ENCODE peak calls at places on chromosomes 4 and X, in four cellular contexts. One of them, this sample, is unnamed.

GRCh38 chrX:74788545-74789086 is 136.6 kb downstream of the NEXMIF start:
- DNase-seq in tibial nerve: no peak
- DNase-seq in IMR-90: no peak
- DNase-seq in upper lobe of left lung: no peak
- DNase-seq in this sample: no peak

GRCh38 chr4:142473218-142473959 is 372.7 kb downstream of the INPP4B start:
- DNase-seq in tibial nerve: no peak
- DNase-seq in IMR-90: no peak
- DNase-seq in upper lobe of left lung: no peak
- DNase-seq in this sample: peak; percentile 67

GRCh38 chr4:34158883-34159282 is 2085.4 kb downstream of the ARAP2 start:
- DNase-seq in tibial nerve: no peak
- DNase-seq in IMR-90: peak; percentile 27
- DNase-seq in upper lobe of left lung: no peak
- DNase-seq in this sample: no peak

GRCh38 chr4:40247350-40247749 is 50.5 kb downstream of the RHOH start:
- DNase-seq in tibial nerve: no peak
- DNase-seq in IMR-90: no peak
- DNase-seq in upper lobe of left lung: no peak
- DNase-seq in this sample: no peak

GRCh38 chr4:125464146-125464545 is 149.4 kb downstream of the FAT4 start:
- DNase-seq in tibial nerve: no peak
- DNase-seq in IMR-90: no peak
- DNase-seq in upper lobe of left lung: no peak
- DNase-seq in this sample: no peak

GRCh38 chr4:153651041-153651960 is 32.8 kb upstream of the TLR2 start:
- DNase-seq in tibial nerve: peak; percentile 49
- DNase-seq in IMR-90: no peak
- DNase-seq in upper lobe of left lung: no peak
- DNase-seq in this sample: no peak

GRCh38 chr4:78517050-78517652 is 34.4 kb upstream of the ANXA3 start:
- DNase-seq in tibial nerve: no peak
- DNase-seq in IMR-90: peak; percentile 43
- DNase-seq in upper lobe of left lung: no peak
- DNase-seq in this sample: no peak

GRCh38 chr4:1414831-1415680 is 8.8 kb upstream of the NKX1-1 start:
- DNase-seq in tibial nerve: no peak
- DNase-seq in IMR-90: no peak
- DNase-seq in upper lobe of left lung: peak; percentile 66
- DNase-seq in this sample: no peak

GRCh38 chrX:149540133-149540620 is 635 bp upstream of the EOLA1 start:
- DNase-seq in tibial nerve: peak; percentile 89
- DNase-seq in IMR-90: peak; percentile 84
- DNase-seq in upper lobe of left lung: peak; percentile 94
- DNase-seq in this sample: peak; percentile 93

GRCh38 chr4:338759-339097 is 1.1 kb downstream of the ZNF141 start:
- DNase-seq in tibial nerve: no peak
- DNase-seq in IMR-90: no peak
- DNase-seq in upper lobe of left lung: peak; percentile 36
- DNase-seq in this sample: no peak

GRCh38 chrX:133586443-133586842 is 171.2 kb upstream of the GPC4 start:
- DNase-seq in tibial nerve: no peak
- DNase-seq in IMR-90: no peak
- DNase-seq in upper lobe of left lung: no peak
- DNase-seq in this sample: no peak

DNA sequence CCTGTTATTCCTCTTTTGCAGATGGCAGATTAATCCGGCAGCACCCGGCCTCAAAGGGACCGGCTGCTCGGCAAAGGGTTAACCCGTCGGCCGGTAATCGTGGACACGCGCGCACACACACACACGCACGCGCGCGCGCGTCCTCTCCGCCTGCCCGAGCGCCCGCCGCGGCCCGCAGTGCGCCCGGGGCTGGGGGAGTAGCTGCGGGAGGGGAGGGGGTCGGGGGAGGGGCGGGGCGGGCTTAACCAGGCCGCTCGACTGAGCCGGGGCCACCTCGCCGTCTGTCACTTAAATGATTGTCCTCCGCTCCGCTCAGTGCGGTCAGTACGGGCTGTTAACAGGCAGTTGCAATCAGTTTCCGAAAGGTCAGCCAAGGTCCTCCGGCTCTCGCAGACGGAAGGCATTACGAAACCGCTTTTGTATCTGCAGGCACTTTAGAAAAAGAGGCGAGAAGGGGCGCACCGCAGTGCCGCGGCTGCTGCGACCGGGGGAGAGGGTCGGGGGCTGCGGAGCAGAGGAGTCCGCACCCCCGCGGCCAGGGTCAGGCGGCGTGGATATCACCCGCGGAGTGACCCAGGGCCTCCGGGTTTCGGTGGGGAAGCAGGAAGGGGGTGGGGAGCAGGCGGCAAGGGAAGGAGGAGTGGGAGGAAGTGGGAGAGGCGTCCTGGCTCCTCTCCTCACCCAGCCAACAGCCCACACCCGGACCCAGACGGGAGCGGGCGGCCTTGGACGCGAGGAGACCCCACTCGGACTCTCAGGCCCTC is 57.3 kb upstream of the BCOR start:
- DNase-seq in tibial nerve: peak; percentile 80
- DNase-seq in IMR-90: peak; percentile 50
- DNase-seq in upper lobe of left lung: peak; percentile 85
- DNase-seq in this sample: peak; percentile 73
- H3K4me3 ChIP-seq in tibial nerve: peak overlapping the region; percentile 55
- H3K4me3 ChIP-seq in IMR-90: peak overlapping the region; percentile 40
- H3K4me3 ChIP-seq in upper lobe of left lung: peak overlapping the region; percentile 30
- H3K4me3 ChIP-seq in this sample: no peak overlapping the region

GRCh38 chrX:2325076-2325784 is 175.5 kb downstream of the DHRSX start:
- DNase-seq in tibial nerve: no peak
- DNase-seq in IMR-90: peak; percentile 84
- DNase-seq in upper lobe of left lung: no peak
- DNase-seq in this sample: peak; percentile 38
- TF ChIP-seq POLR2A in tibial nerve: no peak
- TF ChIP-seq POLR2A in IMR-90: no peak
- TF ChIP-seq POLR2A in upper lobe of left lung: no peak
- TF ChIP-seq POLR2A in this sample: no peak

GRCh38 chr4:169618986-169619385 is 1.4 kb upstream of the CLCN3 start:
- DNase-seq in tibial nerve: no peak
- DNase-seq in IMR-90: no peak
- DNase-seq in upper lobe of left lung: no peak
- DNase-seq in this sample: no peak
- H3K4me3 ChIP-seq in tibial nerve: peak overlapping the region; percentile 84
- H3K4me3 ChIP-seq in IMR-90: no peak overlapping the region
- H3K4me3 ChIP-seq in upper lobe of left lung: no peak overlapping the region
- H3K4me3 ChIP-seq in this sample: peak overlapping the region; percentile 59

DNA sequence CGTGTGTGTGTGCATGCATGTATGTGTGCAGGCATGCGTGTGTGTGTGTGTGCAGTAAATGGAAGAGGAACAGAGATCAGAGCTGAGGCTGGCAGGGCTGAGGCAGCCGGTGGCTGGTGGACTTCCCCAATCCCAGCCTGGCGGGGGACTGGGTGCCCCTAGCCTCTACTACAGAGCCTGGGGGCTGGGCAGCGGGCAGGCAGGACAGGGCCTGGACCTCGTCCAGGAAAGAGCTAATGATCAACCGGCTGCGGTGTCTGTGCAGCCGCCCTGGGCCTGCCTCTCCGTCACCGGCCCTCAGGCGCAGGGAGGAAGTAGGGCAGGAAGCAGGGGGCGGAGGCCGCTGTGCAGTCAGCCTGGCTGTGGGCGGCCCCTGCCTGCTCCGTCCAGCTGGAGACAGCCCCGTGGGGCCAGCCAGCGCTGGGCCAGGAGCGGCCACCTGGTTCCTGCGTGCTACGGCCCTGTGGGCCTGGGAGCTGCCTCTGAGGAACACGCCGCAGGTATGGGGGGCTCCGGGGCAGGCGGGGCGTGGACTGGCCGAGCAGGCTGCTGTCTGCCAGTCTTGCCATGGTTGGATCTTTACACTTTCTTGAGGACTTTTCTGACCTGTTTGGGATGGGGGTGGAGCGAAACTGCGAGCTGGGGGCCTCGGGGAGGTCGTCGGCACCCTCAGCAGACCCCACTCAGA is at the start of gene SH3TC1:
- DNase-seq in tibial nerve: peak; percentile 71
- DNase-seq in IMR-90: peak; percentile 86
- DNase-seq in upper lobe of left lung: peak; percentile 94
- DNase-seq in this sample: peak; percentile 94
- TF ChIP-seq POLR2A in tibial nerve: peak; percentile 37
- TF ChIP-seq POLR2A in IMR-90: no peak
- TF ChIP-seq POLR2A in upper lobe of left lung: peak; percentile 78
- TF ChIP-seq POLR2A in this sample: peak; percentile 70

GRCh38 chrX:48736303-48736702 is 25.2 kb upstream of the GLOD5 start:
- DNase-seq in tibial nerve: no peak
- DNase-seq in IMR-90: no peak
- DNase-seq in upper lobe of left lung: no peak
- DNase-seq in this sample: no peak
- H3K4me3 ChIP-seq in tibial nerve: peak overlapping the region; percentile 65
- H3K4me3 ChIP-seq in IMR-90: no peak overlapping the region
- H3K4me3 ChIP-seq in upper lobe of left lung: no peak overlapping the region
- H3K4me3 ChIP-seq in this sample: no peak overlapping the region

GRCh38 chr4:52036875-52037274 is 1.2 kb downstream of the SGCB start:
- DNase-seq in tibial nerve: no peak
- DNase-seq in IMR-90: no peak
- DNase-seq in upper lobe of left lung: no peak
- DNase-seq in this sample: no peak

GRCh38 chr4:52037730-52038108 is 380 bp downstream of the SGCB start:
- DNase-seq in tibial nerve: no peak
- DNase-seq in IMR-90: peak; percentile 33
- DNase-seq in upper lobe of left lung: no peak
- DNase-seq in this sample: peak; percentile 17

GRCh38 chr4:52035190-52035589 is 2.9 kb downstream of the SGCB start:
- DNase-seq in tibial nerve: no peak
- DNase-seq in IMR-90: no peak
- DNase-seq in upper lobe of left lung: no peak
- DNase-seq in this sample: no peak

GRCh38 chr4:52038109-52038912 is at the start of gene SGCB:
- DNase-seq in tibial nerve: peak; percentile 35
- DNase-seq in IMR-90: peak; percentile 31
- DNase-seq in upper lobe of left lung: peak; percentile 95
- DNase-seq in this sample: peak; percentile 57
- TF ChIP-seq POLR2A in tibial nerve: no peak
- TF ChIP-seq POLR2A in IMR-90: no peak
- TF ChIP-seq POLR2A in upper lobe of left lung: no peak
- TF ChIP-seq POLR2A in this sample: peak; percentile 39

GRCh38 chr4:173891072-173891471 is 361.0 kb upstream of the HAND2 start:
- DNase-seq in tibial nerve: no peak
- DNase-seq in IMR-90: no peak
- DNase-seq in upper lobe of left lung: no peak
- DNase-seq in this sample: no peak
- H3K4me3 ChIP-seq in tibial nerve: no peak overlapping the region
- H3K4me3 ChIP-seq in IMR-90: no peak overlapping the region
- H3K4me3 ChIP-seq in upper lobe of left lung: no peak overlapping the region
- H3K4me3 ChIP-seq in this sample: no peak overlapping the region

GRCh38 chr4:56050584-56050983 is 101.8 kb downstream of the CEP135 start:
- DNase-seq in tibial nerve: no peak
- DNase-seq in IMR-90: no peak
- DNase-seq in upper lobe of left lung: no peak
- DNase-seq in this sample: no peak

GRCh38 chr4:56051049-56051709 is 102.4 kb downstream of the CEP135 start:
- DNase-seq in tibial nerve: no peak
- DNase-seq in IMR-90: no peak
- DNase-seq in upper lobe of left lung: no peak
- DNase-seq in this sample: no peak

GRCh38 chr4:56049428-56050212 is 100.9 kb downstream of the CEP135 start:
- DNase-seq in tibial nerve: no peak
- DNase-seq in IMR-90: no peak
- DNase-seq in upper lobe of left lung: peak; percentile 85
- DNase-seq in this sample: peak; percentile 2

GRCh38 chr4:56051710-56052075 is 102.9 kb downstream of the CEP135 start:
- DNase-seq in tibial nerve: no peak
- DNase-seq in IMR-90: no peak
- DNase-seq in upper lobe of left lung: no peak
- DNase-seq in this sample: no peak

DNA sequence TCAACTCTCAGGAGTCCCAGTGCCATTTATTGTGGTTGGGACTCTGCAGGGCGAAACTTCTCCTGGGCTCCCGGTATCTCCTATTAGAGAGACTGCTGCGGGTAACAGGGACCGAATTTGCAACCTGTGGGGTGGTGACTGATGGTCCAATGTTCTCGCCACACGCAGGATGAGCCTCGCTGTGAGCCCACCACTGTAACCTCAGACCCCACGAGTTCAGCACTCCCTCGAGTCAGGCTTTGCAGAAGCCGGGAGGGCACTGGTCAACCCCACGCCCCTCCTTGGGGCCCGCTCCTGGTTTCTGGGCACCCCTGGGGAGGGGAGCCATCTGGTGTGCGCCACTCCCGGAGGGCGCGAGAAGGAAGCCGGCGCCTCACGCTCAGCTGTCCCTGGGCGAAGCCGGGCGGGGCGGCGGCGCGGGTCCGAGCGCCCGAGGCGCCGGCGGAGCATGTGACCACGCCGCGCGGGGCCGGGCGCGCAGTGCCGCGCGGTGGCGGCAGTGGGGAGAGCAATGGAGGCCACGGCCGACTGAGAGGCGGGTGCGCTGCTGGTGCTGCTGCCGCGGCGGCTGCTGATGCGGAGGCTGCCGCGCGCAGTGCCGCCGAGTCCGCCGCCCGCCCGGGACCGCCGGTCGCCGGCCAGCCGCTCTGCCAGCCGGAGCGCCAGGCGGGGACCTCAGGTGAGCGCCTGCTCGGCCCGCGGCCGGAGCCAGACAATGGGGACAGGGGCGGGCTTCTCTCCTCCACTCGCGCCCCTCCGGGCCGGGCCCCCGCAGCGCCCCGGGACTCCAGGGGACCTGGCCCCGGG is 100.1 kb downstream of the CEP135 start:
- DNase-seq in tibial nerve: no peak
- DNase-seq in IMR-90: peak; percentile 39
- DNase-seq in upper lobe of left lung: peak; percentile 91
- DNase-seq in this sample: peak; percentile 25
- TF ChIP-seq POLR2A in tibial nerve: no peak
- TF ChIP-seq POLR2A in IMR-90: no peak
- TF ChIP-seq POLR2A in upper lobe of left lung: no peak
- TF ChIP-seq POLR2A in this sample: no peak

DNA sequence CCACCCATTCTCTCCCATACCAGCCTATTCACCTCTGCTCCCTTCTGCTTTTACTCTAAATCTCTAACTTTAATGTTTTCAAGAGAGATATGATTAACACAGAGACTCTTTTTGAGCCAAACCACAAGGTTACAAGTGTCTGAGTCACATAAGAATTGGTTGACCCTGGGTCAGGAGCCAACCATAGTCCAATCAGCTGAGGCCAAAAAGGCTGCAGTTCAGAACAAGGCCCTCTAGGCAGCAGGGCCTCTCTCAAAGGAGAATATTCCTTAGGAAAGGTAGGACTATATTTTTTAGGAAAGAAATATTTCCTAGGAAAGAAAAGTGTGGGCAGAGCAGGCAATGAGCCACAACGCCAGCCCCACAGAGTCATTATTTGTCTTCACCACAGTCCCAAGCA is 2.3 kb downstream of the ATP8A1 start:
- DNase-seq in tibial nerve: peak; percentile 17
- DNase-seq in IMR-90: peak; percentile 50
- DNase-seq in upper lobe of left lung: no peak
- DNase-seq in this sample: peak; percentile 40
- H3K4me3 ChIP-seq in tibial nerve: peak overlapping the region; percentile 87
- H3K4me3 ChIP-seq in IMR-90: no peak overlapping the region
- H3K4me3 ChIP-seq in upper lobe of left lung: no peak overlapping the region
- H3K4me3 ChIP-seq in this sample: no peak overlapping the region

GRCh38 chr4:16158504-16158852 is 67.8 kb downstream of the TAPT1 start:
- DNase-seq in tibial nerve: no peak
- DNase-seq in IMR-90: no peak
- DNase-seq in upper lobe of left lung: no peak
- DNase-seq in this sample: no peak
- TF ChIP-seq POLR2A in tibial nerve: no peak
- TF ChIP-seq POLR2A in IMR-90: no peak
- TF ChIP-seq POLR2A in upper lobe of left lung: no peak
- TF ChIP-seq POLR2A in this sample: no peak